ENCODE peak calls at places on chromosome 16, in nine cellular contexts. R is tibial nerve, V is right lobe of liver, T is GM12878, K is transverse colon, Z is A549, N is IMR-90, H is Peyer's patch, A is esophagus squamous epithelium. P is an unnamed sample. For H3K4me1, the result is how much of the 10 kb centered on the place peaks cover.

GRCh38 chr16:56691885-56692284 is 9.6 kb downstream of the MT1X start:
- DNase-seq in R (no peak), V (no peak), T (no peak), K (peak), Z (peak), N (peak), H (no peak), A (no peak), P (peak)

GRCh38 chr16:52451971-52452421 is 94.9 kb downstream of the TOX3 start:
- DNase-seq in R (no peak), V (no peak), T (no peak), K (peak), Z (peak), N (no peak), H (no peak), A (no peak), P (no peak)

GRCh38 chr16:49763826-49764225 is 92.1 kb downstream of the ZNF423 start:
- DNase-seq in R (no peak), V (no peak), T (no peak), K (no peak), Z (no peak), N (no peak), H (no peak), A (no peak), P (no peak)

GRCh38 chr16:66337434-66338188 is 28.9 kb upstream of the CDH5 start:
- DNase-seq in R (no peak), V (no peak), T (no peak), K (no peak), Z (no peak), N (peak), H (no peak), A (no peak), P (no peak)

GRCh38 chr16:1502092-1503004 is 9.2 kb downstream of the TELO2 start:
- DNase-seq in R (no peak), V (no peak), T (no peak), K (no peak), Z (no peak), N (no peak), H (no peak), A (no peak), P (no peak)

GRCh38 chr16:56984639-56985038 is 4.7 kb upstream of the NLRC5 start:
- DNase-seq in R (no peak), V (peak), T (no peak), K (no peak), Z (no peak), N (no peak), H (no peak), A (no peak), P (no peak)

GRCh38 chr16:66880288-66881013 is at the start of gene PDP2:
- DNase-seq in R (peak), V (peak), T (peak), K (peak), Z (peak), N (peak), H (peak), A (peak), P (peak)

GRCh38 chr16:914453-914852 is 56.3 kb downstream of the LMF1 start:
- DNase-seq in R (no peak), V (no peak), T (peak), K (no peak), Z (peak), N (peak), H (no peak), A (no peak), P (no peak)

GRCh38 chr16:70754874-70755600 is 45.9 kb downstream of the VAC14 start:
- DNase-seq in R (no peak), V (no peak), T (no peak), K (no peak), Z (no peak), N (no peak), H (no peak), A (no peak), P (no peak)

GRCh38 chr16:87653234-87653633 is 50.9 kb downstream of the JPH3 start:
- DNase-seq in R (no peak), V (no peak), T (no peak), K (no peak), Z (peak), N (peak), H (no peak), A (no peak), P (no peak)

GRCh38 chr16:24915019-24915418 is 69.3 kb downstream of the SLC5A11 start:
- DNase-seq in R (no peak), V (no peak), T (no peak), K (no peak), Z (no peak), N (no peak), H (no peak), A (no peak), P (no peak)

GRCh38 chr16:58499092-58499511 is 841 bp upstream of the NDRG4 start:
- DNase-seq in R (no peak), V (no peak), T (no peak), K (no peak), Z (no peak), N (no peak), H (no peak), A (no peak), P (no peak)

GRCh38 chr16:74627506-74628220 is 20.7 kb upstream of the GLG1 start:
- DNase-seq in R (no peak), V (peak), T (no peak), K (no peak), Z (no peak), N (peak), H (no peak), A (no peak), P (no peak)

GRCh38 chr16:1183235-1183907 is 30.5 kb downstream of the CACNA1H start:
- DNase-seq in R (no peak), V (no peak), T (no peak), K (peak), Z (peak), N (peak), H (no peak), A (no peak), P (no peak)

GRCh38 chr16:66695935-66696668 is 441 bp downstream of the CMTM4 start:
- DNase-seq in R (no peak), V (peak), T (no peak), K (peak), Z (peak), N (no peak), H (no peak), A (no peak), P (peak)

GRCh38 chr16:16073884-16074781 is 124.7 kb downstream of the ABCC1 start:
- DNase-seq in R (no peak), V (no peak), T (no peak), K (peak), Z (peak), N (peak), H (no peak), A (no peak), P (peak)

GRCh38 chr16:65268331-65268730 is 146.5 kb upstream of the CDH11 start:
- DNase-seq in R (no peak), V (no peak), T (no peak), K (no peak), Z (no peak), N (peak), H (no peak), A (no peak), P (no peak)

GRCh38 chr16:3119286-3119685 is 6.9 kb downstream of the ZNF205 start:
- DNase-seq in R (no peak), V (no peak), T (no peak), K (no peak), Z (no peak), N (no peak), H (no peak), A (no peak), P (no peak)

GRCh38 chr16:11963706-11964105 is 1.3 kb upstream of the TNFRSF17 start:
- DNase-seq in R (no peak), V (no peak), T (no peak), K (no peak), Z (no peak), N (no peak), H (no peak), A (no peak), P (no peak)

GRCh38 chr16:17836868-17837602 is 366.3 kb upstream of the XYLT1 start:
- DNase-seq in R (no peak), V (no peak), T (no peak), K (no peak), Z (peak), N (peak), H (no peak), A (no peak), P (no peak)

GRCh38 chr16:24988593-24989338 is 26.4 kb downstream of the ARHGAP17 start:
- DNase-seq in R (no peak), V (peak), T (no peak), K (peak), Z (peak), N (peak), H (no peak), A (no peak), P (no peak)

GRCh38 chr16:88650749-88651275 is at the start of gene CYBA:
- DNase-seq in R (peak), V (peak), T (peak), K (peak), Z (peak), N (peak), H (peak), A (no peak), P (peak)

GRCh38 chr16:47886631-47887415 is 269.0 kb downstream of the ABCC12 start:
- DNase-seq in R (no peak), V (no peak), T (no peak), K (no peak), Z (no peak), N (no peak), H (no peak), A (no peak), P (no peak)

GRCh38 chr16:75257886-75258806 is 6.7 kb upstream of the BCAR1 start:
- DNase-seq in R (no peak), V (no peak), T (no peak), K (no peak), Z (no peak), N (no peak), H (no peak), A (no peak), P (peak)

GRCh38 chr16:2170080-2170479 is 14.5 kb downstream of the TRAF7 start:
- DNase-seq in R (no peak), V (no peak), T (no peak), K (no peak), Z (no peak), N (no peak), H (no peak), A (no peak), P (no peak)

GRCh38 chr16:75265911-75266701 is 14.7 kb upstream of the BCAR1 start:
- DNase-seq in R (no peak), V (peak), T (no peak), K (peak), Z (peak), N (peak), H (no peak), A (no peak), P (peak)

GRCh38 chr16:10629592-10629963 is 49.2 kb upstream of the EMP2 start:
- DNase-seq in R (no peak), V (no peak), T (no peak), K (no peak), Z (no peak), N (no peak), H (no peak), A (no peak), P (no peak)

GRCh38 chr16:53090591-53091507 is 36.1 kb downstream of the CHD9 start:
- DNase-seq in R (peak), V (peak), T (peak), K (peak), Z (no peak), N (peak), H (peak), A (peak), P (peak)

GRCh38 chr16:88632587-88632930 is 5.8 kb upstream of the IL17C start:
- DNase-seq in R (no peak), V (no peak), T (no peak), K (no peak), Z (no peak), N (no peak), H (no peak), A (no peak), P (no peak)

GRCh38 chr16:64882385-64882784 is 239.5 kb downstream of the CDH11 start:
- DNase-seq in R (no peak), V (no peak), T (no peak), K (no peak), Z (no peak), N (no peak), H (no peak), A (no peak), P (no peak)

GRCh38 chr16:73329363-73330306 is 281.7 kb upstream of the ZFHX3 start:
- DNase-seq in R (no peak), V (no peak), T (no peak), K (peak), Z (no peak), N (no peak), H (no peak), A (no peak), P (no peak)

GRCh38 chr16:57590654-57591085 is 37.8 kb upstream of the ADGRG1 start:
- DNase-seq in R (no peak), V (no peak), T (no peak), K (no peak), Z (peak), N (peak), H (no peak), A (no peak), P (no peak)

GRCh38 chr16:56861092-56861610 is 3.9 kb upstream of the SLC12A3 start:
- DNase-seq in R (no peak), V (no peak), T (no peak), K (no peak), Z (peak), N (no peak), H (no peak), A (no peak), P (no peak)

GRCh38 chr16:180921-181667 is 835 bp downstream of the HBQ1 start:
- DNase-seq in R (peak), V (peak), T (peak), K (peak), Z (peak), N (peak), H (peak), A (no peak), P (peak)

GRCh38 chr16:86041205-86041604 is 142.2 kb downstream of the IRF8 start:
- DNase-seq in R (no peak), V (no peak), T (no peak), K (no peak), Z (no peak), N (no peak), H (no peak), A (no peak), P (no peak)

GRCh38 chr16:86039606-86040005 is 140.6 kb downstream of the IRF8 start:
- DNase-seq in R (no peak), V (no peak), T (no peak), K (no peak), Z (no peak), N (no peak), H (no peak), A (no peak), P (no peak)

GRCh38 chr16:86040496-86040895 is 141.5 kb downstream of the IRF8 start:
- DNase-seq in R (no peak), V (no peak), T (no peak), K (no peak), Z (no peak), N (no peak), H (no peak), A (no peak), P (no peak)

GRCh38 chr16:86042996-86043725 is 144.2 kb downstream of the IRF8 start:
- DNase-seq in R (no peak), V (no peak), T (no peak), K (no peak), Z (no peak), N (no peak), H (no peak), A (no peak), P (no peak)

DNA sequence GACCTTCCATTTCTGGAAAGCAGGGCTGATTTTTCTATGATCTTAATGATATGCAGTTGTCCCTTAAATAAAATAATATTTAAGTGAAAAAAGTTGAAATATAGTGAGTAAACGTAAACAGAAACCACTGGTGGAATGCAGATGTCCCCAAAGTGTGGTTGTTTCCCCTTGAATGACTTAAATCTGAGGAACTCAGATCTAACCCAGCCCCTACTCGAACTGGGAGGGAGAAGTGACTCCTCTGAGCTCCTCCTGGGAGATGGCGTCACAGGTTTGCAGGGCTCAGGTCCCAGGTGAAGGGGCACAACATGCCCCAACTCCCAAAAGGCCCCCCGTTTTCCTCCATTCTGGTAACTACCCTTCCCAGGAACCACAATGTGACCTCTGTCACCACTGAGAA is 142.8 kb downstream of the IRF8 start:
- DNase-seq in R (no peak), V (no peak), T (no peak), K (no peak), Z (no peak), N (no peak), H (no peak), A (no peak), P (no peak)
- H3K4me1 ChIP-seq in R (under half), V (under half), T (under half), K (under half), Z (under half), N (under half), H (under half), A (under half), P (under half)

GRCh38 chr16:27906883-27907282 is 156.6 kb downstream of the GSG1L start:
- DNase-seq in R (no peak), V (no peak), T (no peak), K (no peak), Z (no peak), N (no peak), H (no peak), A (no peak), P (no peak)

DNA sequence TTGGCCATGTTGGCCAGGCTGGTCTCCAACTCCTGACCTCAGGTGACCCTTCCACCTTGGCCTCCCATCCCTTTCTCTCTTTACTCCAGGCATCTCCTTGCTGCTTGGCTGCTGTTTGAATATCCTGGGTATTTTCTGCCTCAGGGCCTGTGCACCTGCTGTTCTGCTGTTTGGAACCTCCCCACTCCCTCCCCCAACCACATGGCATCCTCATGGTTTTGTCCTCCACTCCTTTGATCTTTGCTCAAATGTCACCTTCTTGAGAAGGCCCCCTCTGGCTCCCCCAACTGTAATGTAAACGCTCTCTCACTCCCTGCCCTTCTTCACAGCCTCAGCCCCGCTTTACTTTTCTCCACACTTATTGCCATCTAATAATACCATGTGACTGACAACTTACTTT is 152.0 kb downstream of the GSG1L start:
- DNase-seq in R (no peak), V (no peak), T (no peak), K (no peak), Z (no peak), N (no peak), H (no peak), A (no peak), P (no peak)
- TF ChIP-seq POLR2A in R (no peak), V (no peak), T (no peak), K (no peak), Z (no peak), N (no peak), H (no peak), A (no peak), P (no peak)

GRCh38 chr16:9114112-9114511 is 22.7 kb downstream of the HAPSTR1 start:
- DNase-seq in R (no peak), V (no peak), T (no peak), K (no peak), Z (no peak), N (no peak), H (no peak), A (no peak), P (no peak)

GRCh38 chr16:9114842-9115241 is 23.4 kb downstream of the HAPSTR1 start:
- DNase-seq in R (no peak), V (no peak), T (no peak), K (no peak), Z (no peak), N (no peak), H (no peak), A (no peak), P (no peak)

GRCh38 chr16:9113707-9114106 is 22.3 kb downstream of the HAPSTR1 start:
- DNase-seq in R (no peak), V (no peak), T (no peak), K (no peak), Z (no peak), N (no peak), H (no peak), A (no peak), P (no peak)

GRCh38 chr16:9112166-9112843 is 20.9 kb downstream of the HAPSTR1 start:
- DNase-seq in R (no peak), V (peak), T (no peak), K (no peak), Z (peak), N (no peak), H (no peak), A (no peak), P (no peak)

GRCh38 chr16:9112844-9113186 is 21.4 kb downstream of the HAPSTR1 start:
- DNase-seq in R (no peak), V (no peak), T (no peak), K (no peak), Z (no peak), N (no peak), H (no peak), A (no peak), P (no peak)
- H3K4me1 ChIP-seq in R (under half), V (half or more), T (under half), K (under half), Z (half or more), N (under half), H (half or more), A (under half), P (half or more)

GRCh38 chr16:4350787-4351659 is at the start of gene PAM16:
- DNase-seq in R (peak), V (peak), T (peak), K (peak), Z (peak), N (peak), H (peak), A (peak), P (peak)
- TF ChIP-seq POLR2A in R (peak), V (peak), T (peak), K (peak), Z (peak), N (peak), H (peak), A (peak), P (peak)

GRCh38 chr16:85615014-85615851 is 2.1 kb downstream of the GSE1 start:
- DNase-seq in R (no peak), V (peak), T (no peak), K (peak), Z (peak), N (no peak), H (peak), A (no peak), P (peak)

GRCh38 chr16:85612801-85613608 is at the start of gene GSE1:
- DNase-seq in R (peak), V (peak), T (peak), K (peak), Z (peak), N (peak), H (peak), A (no peak), P (peak)

GRCh38 chr16:85614338-85615013 is 1.4 kb downstream of the GSE1 start:
- DNase-seq in R (no peak), V (no peak), T (no peak), K (peak), Z (no peak), N (no peak), H (no peak), A (no peak), P (no peak)

GRCh38 chr16:85612191-85612800 is 826 bp upstream of the GSE1 start:
- DNase-seq in R (peak), V (peak), T (no peak), K (peak), Z (peak), N (peak), H (peak), A (no peak), P (peak)

GRCh38 chr16:85613609-85614337 is 651 bp downstream of the GSE1 start:
- DNase-seq in R (peak), V (peak), T (no peak), K (peak), Z (peak), N (no peak), H (peak), A (no peak), P (peak)
- H3K4me1 ChIP-seq in R (under half), V (under half), T (under half), K (half or more), Z (under half), N (under half), H (half or more), A (half or more), P (half or more)

GRCh38 chr16:13780841-13781553 is 139.0 kb upstream of the ERCC4 start:
- DNase-seq in R (no peak), V (peak), T (no peak), K (no peak), Z (no peak), N (no peak), H (no peak), A (no peak), P (no peak)

GRCh38 chr16:13780406-13780805 is 139.5 kb upstream of the ERCC4 start:
- DNase-seq in R (no peak), V (no peak), T (no peak), K (no peak), Z (no peak), N (no peak), H (no peak), A (no peak), P (no peak)

GRCh38 chr16:13781579-13782338 is 138.2 kb upstream of the ERCC4 start:
- DNase-seq in R (no peak), V (no peak), T (no peak), K (no peak), Z (no peak), N (no peak), H (no peak), A (no peak), P (no peak)

DNA sequence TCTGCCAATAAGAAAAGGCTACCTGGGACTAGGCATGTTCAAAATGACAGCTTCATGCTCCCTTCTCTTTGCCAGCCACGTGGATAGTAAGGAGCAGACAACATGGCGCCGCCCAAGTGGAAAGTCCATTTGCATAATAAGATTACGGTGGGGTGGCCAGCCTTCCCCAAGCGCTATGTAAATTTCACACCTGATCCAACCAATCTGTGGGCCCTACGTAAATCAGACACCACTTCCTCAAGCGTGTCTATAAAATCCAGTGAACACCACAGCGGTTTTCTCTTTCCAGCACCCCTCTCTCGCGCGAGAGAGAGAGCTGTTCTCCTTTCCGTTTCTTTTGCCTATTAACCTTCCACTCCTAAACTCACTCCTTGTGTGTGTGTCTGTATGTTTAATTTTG is 140.3 kb upstream of the ERCC4 start:
- DNase-seq in R (no peak), V (no peak), T (no peak), K (no peak), Z (no peak), N (no peak), H (no peak), A (no peak), P (no peak)
- TF ChIP-seq POLR2A in R (no peak), V (no peak), T (no peak), K (no peak), Z (no peak), N (no peak), H (no peak), A (no peak), P (no peak)